ENCODE peak calls at places on chromosomes 3 and 15, in seven cellular contexts. F is cardiac muscle cell, T is transverse colon, J is fibroblast of lung, A is osteoblast, K is endodermal cell, H is mesendoderm. D is an unnamed sample.

GRCh38 chr3:14261229-14261628 is 82.6 kb downstream of the LSM3 start:
- DNase-seq in K (peak; percentile 97), J (peak; percentile 83), A (peak; percentile 92), H (peak; percentile 88), T (peak; percentile 89), F (peak; percentile 89), D (peak; percentile 94)

GRCh38 chr15:96750361-96750760 is 419.9 kb downstream of the NR2F2 start:
- DNase-seq in F (no peak), T (no peak), H (peak; percentile 18), K (no peak), J (no peak), A (no peak), D (no peak)

GRCh38 chr3:156620901-156621300 is 53.5 kb upstream of the TIPARP start:
- DNase-seq in J (no peak), H (no peak), T (no peak), K (no peak), A (no peak), F (no peak), D (no peak)

GRCh38 chr15:34616613-34617012 is 33.2 kb upstream of the GOLGA8B start:
- DNase-seq in A (no peak), H (peak; percentile 6), T (no peak), K (no peak), F (peak; percentile 69), J (peak; percentile 55), D (no peak)

GRCh38 chr3:3196148-3196861 is 16.8 kb upstream of the CRBN start:
- DNase-seq in K (peak; percentile 76), H (peak; percentile 48), J (no peak), F (peak; percentile 42), T (no peak), A (no peak), D (no peak)

GRCh38 chr3:72738752-72739520 is 109.3 kb downstream of the SHQ1 start:
- DNase-seq in F (peak; percentile 70), H (peak; percentile 70), K (peak; percentile 95), T (peak; percentile 67), A (peak; percentile 86), J (peak; percentile 13), D (peak; percentile 89)

GRCh38 chr3:69607466-69608035 is 131.7 kb upstream of the MITF start:
- DNase-seq in T (no peak), J (no peak), H (no peak), K (no peak), F (no peak), A (no peak), D (no peak)

GRCh38 chr3:76942096-76942495 is 97.8 kb upstream of the ROBO2 start:
- DNase-seq in J (no peak), A (no peak), T (no peak), K (no peak), H (no peak), F (no peak), D (no peak)

GRCh38 chr15:101201411-101202174 is 50.3 kb downstream of the CHSY1 start:
- DNase-seq in H (peak; percentile 97), J (peak; percentile 99), T (peak; percentile 67), K (peak; percentile 97), A (peak; percentile 90), F (peak; percentile 62), D (peak; percentile 84)

GRCh38 chr3:105867690-105868449 is 942 bp downstream of the CBLB start:
- DNase-seq in H (no peak), T (no peak), F (no peak), A (no peak), K (no peak), J (peak; percentile 39), D (no peak)

GRCh38 chr3:64971584-64971983 is 283.8 kb upstream of the ADAMTS9 start:
- DNase-seq in A (no peak), K (no peak), T (no peak), H (no peak), F (no peak), J (no peak), D (no peak)

GRCh38 chr15:60576515-60576914 is 97.6 kb upstream of the ICE2 start:
- DNase-seq in T (no peak), F (no peak), A (no peak), J (no peak), K (no peak), H (no peak), D (no peak)

GRCh38 chr3:190210608-190211007 is 89.9 kb upstream of the P3H2 start:
- DNase-seq in K (no peak), A (no peak), T (no peak), F (no peak), H (no peak), J (no peak), D (no peak)

GRCh38 chr3:53116956-53117355 is 13.3 kb downstream of the RFT1 start:
- DNase-seq in T (no peak), F (no peak), A (no peak), K (no peak), H (no peak), J (no peak), D (no peak)

GRCh38 chr3:53114412-53115074 is 15.7 kb downstream of the RFT1 start:
- DNase-seq in T (no peak), K (no peak), J (peak; percentile 58), H (peak; percentile 16), A (no peak), F (no peak), D (no peak)

GRCh38 chr3:53109822-53110771 is 20.1 kb downstream of the RFT1 start:
- DNase-seq in K (peak; percentile 86), J (peak; percentile 91), F (peak; percentile 20), A (no peak), H (peak; percentile 80), T (peak; percentile 66), D (no peak)

GRCh38 chr3:53114011-53114400 is 16.2 kb downstream of the RFT1 start:
- DNase-seq in K (peak; percentile 94), H (peak; percentile 88), J (peak; percentile 82), A (peak; percentile 91), T (peak; percentile 86), F (peak; percentile 86), D (peak; percentile 91)

DNA sequence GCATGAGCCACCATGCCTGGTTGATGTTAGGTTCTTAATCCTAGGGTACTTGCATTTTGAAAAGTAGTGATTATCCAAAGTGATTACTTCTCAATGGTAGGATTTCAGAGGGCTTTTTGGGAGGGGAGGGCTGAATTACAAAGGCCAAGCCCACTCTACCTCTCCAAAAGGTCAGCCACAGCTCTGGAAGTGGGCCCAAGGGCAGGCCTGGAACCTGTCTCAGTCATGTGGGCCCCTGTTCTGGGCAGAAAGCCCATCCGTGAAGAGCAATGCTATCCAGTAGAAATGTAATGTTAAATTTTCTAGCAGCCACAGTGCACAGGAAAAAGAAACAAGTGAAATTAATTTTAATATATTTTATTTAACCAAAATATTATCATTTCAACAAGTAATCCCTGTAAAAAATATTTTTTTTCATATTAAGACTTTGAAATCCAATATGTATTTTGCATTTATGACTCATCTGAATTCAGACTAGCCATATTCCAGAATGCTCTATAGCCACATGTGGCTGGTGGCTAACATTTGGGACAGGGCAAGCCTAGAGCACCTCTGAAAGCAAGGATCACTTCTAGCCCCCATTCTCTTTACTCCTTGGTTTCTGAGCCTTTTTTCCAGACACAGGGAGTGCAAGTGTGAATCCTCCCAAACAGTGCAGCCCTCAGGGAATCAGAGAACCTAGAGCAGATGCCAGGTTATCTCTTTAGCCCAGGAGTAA is 16.8 kb downstream of the RFT1 start:
- DNase-seq in F (no peak), K (no peak), A (no peak), J (peak; percentile 26), H (no peak), T (no peak), D (no peak)
- H3K36me3 ChIP-seq in F (peaks cover 13% of the 10 kb centered on the region), K (peaks cover 42% of the 10 kb centered on the region), A (peaks cover 23% of the 10 kb centered on the region), J (peaks cover 2% of the 10 kb centered on the region), H (no peaks in the 10 kb centered on the region), T (no peaks in the 10 kb centered on the region), D (no peaks in the 10 kb centered on the region)

DNA sequence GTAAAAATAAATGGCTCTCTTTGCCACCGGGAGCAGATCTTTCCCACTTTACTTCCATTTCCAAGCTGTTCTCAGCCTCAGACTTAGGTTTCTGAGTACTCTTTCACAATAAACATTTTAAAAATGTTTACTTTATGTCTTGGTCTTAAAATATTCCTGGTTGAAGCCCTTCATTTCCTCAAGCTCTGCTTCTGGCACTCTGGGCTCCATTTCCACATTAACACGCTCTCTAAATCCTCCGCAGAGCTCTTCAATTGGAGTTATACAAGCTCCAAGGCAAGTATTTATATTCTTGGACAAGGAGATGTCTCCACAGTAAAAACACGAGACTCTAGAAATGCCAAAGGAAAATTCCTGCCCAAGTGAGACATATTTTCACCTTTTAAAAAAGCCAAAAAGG is 169.3 kb downstream of the GREM1 start:
- DNase-seq in H (no peak), A (no peak), K (no peak), J (peak; percentile 28), T (no peak), F (no peak), D (no peak)
- H3K27ac ChIP-seq in H (no peak overlapping the region), A (no peak overlapping the region), K (no peak overlapping the region), J (no peak overlapping the region), T (peak overlapping the region; percentile 46), F (no peak overlapping the region), D (no peak overlapping the region)

GRCh38 chr3:100746056-100746455 is 36.8 kb downstream of the TFG start:
- DNase-seq in T (no peak), J (no peak), K (no peak), F (no peak), A (no peak), H (no peak), D (no peak)

GRCh38 chr3:100748220-100748619 is 38.9 kb downstream of the TFG start:
- DNase-seq in A (no peak), J (no peak), K (no peak), F (no peak), H (no peak), T (no peak), D (no peak)

GRCh38 chr3:100744671-100745070 is 35.4 kb downstream of the TFG start:
- DNase-seq in K (no peak), A (no peak), T (no peak), F (no peak), J (no peak), H (no peak), D (no peak)

GRCh38 chr3:100745617-100746016 is 36.3 kb downstream of the TFG start:
- DNase-seq in T (no peak), A (no peak), F (no peak), K (no peak), J (no peak), H (no peak), D (no peak)

DNA sequence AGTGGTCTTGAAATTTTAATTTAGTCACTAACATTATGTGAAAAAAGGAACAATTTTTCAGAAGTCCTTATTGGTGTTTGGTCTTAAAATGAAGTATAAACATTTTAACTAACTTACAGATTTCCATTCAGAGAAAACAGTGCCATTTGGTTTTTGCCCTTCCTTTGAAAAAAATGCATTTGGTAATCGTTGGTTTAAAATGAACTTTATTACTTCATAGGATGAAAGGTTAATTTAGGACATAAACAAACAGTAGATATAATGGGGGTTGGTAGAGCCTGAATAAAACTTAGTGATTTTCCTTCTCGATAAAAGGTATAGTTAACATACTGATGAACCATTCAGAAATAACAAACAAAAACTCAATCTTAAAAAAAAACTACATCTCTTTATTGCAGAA is 39.7 kb downstream of the TFG start:
- DNase-seq in T (no peak), K (no peak), A (no peak), F (no peak), J (no peak), H (no peak), D (no peak)
- H3K36me3 ChIP-seq in T (peaks cover 2% of the 10 kb centered on the region), K (peaks cover 92% of the 10 kb centered on the region), A (peaks cover 98% of the 10 kb centered on the region), F (peaks cover 77% of the 10 kb centered on the region), J (peaks cover 10% of the 10 kb centered on the region), H (peaks cover 1% of the 10 kb centered on the region), D (no peaks in the 10 kb centered on the region)

DNA sequence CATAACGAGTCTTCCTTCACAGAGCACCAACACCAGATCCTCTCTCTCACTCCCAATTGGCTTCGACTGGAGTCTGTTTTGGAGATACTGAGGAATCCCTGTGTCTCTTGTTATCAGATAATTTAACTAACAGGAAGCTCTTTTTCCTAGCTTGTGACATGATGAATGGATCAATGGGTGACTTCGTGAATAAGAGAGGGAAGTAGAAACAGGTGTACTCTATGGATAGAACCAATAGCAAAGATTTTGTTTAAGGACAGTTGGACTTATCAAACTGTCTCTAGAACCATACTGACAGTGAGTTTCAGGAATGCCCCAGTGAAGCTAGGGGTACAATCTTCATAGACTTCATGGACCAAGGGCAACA is 29.4 kb upstream of the KLHL6 start:
- DNase-seq in A (no peak), F (no peak), K (no peak), H (no peak), J (no peak), T (no peak), D (no peak)
- H3K27ac ChIP-seq in A (no peak overlapping the region), F (peak overlapping the region; percentile 9), K (peak overlapping the region; percentile 80), H (no peak overlapping the region), J (no peak overlapping the region), T (peak overlapping the region; percentile 67), D (peak overlapping the region; percentile 7)